ENCODE peak calls at places on chromosomes 11 and 22, in four cellular contexts. One of them, this sample, is unnamed.

GRCh38 chr11:126411971-126412381 is 56.5 kb downstream of the ST3GAL4 start:
- DNase-seq in HCEC 1CT: no peak
- DNase-seq in NAMALWA: no peak
- DNase-seq in fibroblast of pulmonary artery: peak; percentile 41
- DNase-seq in this sample: no peak

GRCh38 chr11:95076416-95076815 is 9.7 kb downstream of the SRSF8 start:
- DNase-seq in NAMALWA: no peak
- DNase-seq in fibroblast of pulmonary artery: peak; percentile 97
- DNase-seq in HCEC 1CT: peak; percentile 89
- DNase-seq in this sample: no peak

GRCh38 chr22:23245045-23245798 is 64.9 kb downstream of the BCR start:
- DNase-seq in HCEC 1CT: peak; percentile 86
- DNase-seq in NAMALWA: no peak
- DNase-seq in fibroblast of pulmonary artery: no peak
- DNase-seq in this sample: peak; percentile 69

GRCh38 chr22:19109198-19110063 is 12.8 kb downstream of the DGCR2 start:
- DNase-seq in fibroblast of pulmonary artery: peak; percentile 90
- DNase-seq in HCEC 1CT: peak; percentile 44
- DNase-seq in NAMALWA: peak; percentile 77
- DNase-seq in this sample: no peak

GRCh38 chr22:24810043-24810749 is 4.2 kb downstream of the SGSM1 start:
- DNase-seq in fibroblast of pulmonary artery: peak; percentile 18
- DNase-seq in HCEC 1CT: no peak
- DNase-seq in NAMALWA: no peak
- DNase-seq in this sample: no peak

GRCh38 chr22:36933629-36934028 is 20.2 kb downstream of the CSF2RB start:
- DNase-seq in NAMALWA: no peak
- DNase-seq in fibroblast of pulmonary artery: no peak
- DNase-seq in HCEC 1CT: no peak
- DNase-seq in this sample: no peak

GRCh38 chr11:46050065-46050464 is 71.2 kb downstream of the PHF21A start:
- DNase-seq in HCEC 1CT: peak; percentile 69
- DNase-seq in fibroblast of pulmonary artery: peak; percentile 86
- DNase-seq in NAMALWA: no peak
- DNase-seq in this sample: peak; percentile 37

GRCh38 chr11:1734571-1735081 is 15.8 kb downstream of the IFITM10 start:
- DNase-seq in HCEC 1CT: no peak
- DNase-seq in fibroblast of pulmonary artery: no peak
- DNase-seq in NAMALWA: no peak
- DNase-seq in this sample: no peak

GRCh38 chr11:105202844-105203548 is 63.4 kb upstream of the CARD18 start:
- DNase-seq in HCEC 1CT: peak; percentile 17
- DNase-seq in NAMALWA: no peak
- DNase-seq in fibroblast of pulmonary artery: peak; percentile 15
- DNase-seq in this sample: no peak

GRCh38 chr11:113147249-113147648 is 167.1 kb upstream of the TTC12 start:
- DNase-seq in HCEC 1CT: no peak
- DNase-seq in fibroblast of pulmonary artery: no peak
- DNase-seq in NAMALWA: no peak
- DNase-seq in this sample: no peak

GRCh38 chr11:30149998-30150397 is 80.8 kb upstream of the FSHB start:
- DNase-seq in NAMALWA: no peak
- DNase-seq in fibroblast of pulmonary artery: no peak
- DNase-seq in HCEC 1CT: no peak
- DNase-seq in this sample: no peak

GRCh38 chr11:10455637-10456487 is 798 bp downstream of the AMPD3 start:
- DNase-seq in NAMALWA: peak; percentile 91
- DNase-seq in fibroblast of pulmonary artery: peak; percentile 63
- DNase-seq in HCEC 1CT: peak; percentile 81
- DNase-seq in this sample: peak; percentile 97

GRCh38 chr11:46564459-46564858 is 29.4 kb downstream of the AMBRA1 start:
- DNase-seq in NAMALWA: no peak
- DNase-seq in fibroblast of pulmonary artery: no peak
- DNase-seq in HCEC 1CT: peak; percentile 73
- DNase-seq in this sample: peak; percentile 30

GRCh38 chr11:15113381-15113780 is 1.3 kb upstream of the INSC start:
- DNase-seq in HCEC 1CT: no peak
- DNase-seq in fibroblast of pulmonary artery: no peak
- DNase-seq in NAMALWA: peak; percentile 78
- DNase-seq in this sample: no peak

GRCh38 chr11:67248653-67249052 is 17.6 kb upstream of the GRK2 start:
- DNase-seq in fibroblast of pulmonary artery: no peak
- DNase-seq in HCEC 1CT: peak; percentile 23
- DNase-seq in NAMALWA: no peak
- DNase-seq in this sample: no peak

GRCh38 chr11:45856044-45856468 is 8.8 kb downstream of the CRY2 start:
- DNase-seq in NAMALWA: no peak
- DNase-seq in fibroblast of pulmonary artery: no peak
- DNase-seq in HCEC 1CT: no peak
- DNase-seq in this sample: no peak

GRCh38 chr11:45335434-45335833 is 49.3 kb upstream of the SYT13 start:
- DNase-seq in HCEC 1CT: no peak
- DNase-seq in NAMALWA: no peak
- DNase-seq in fibroblast of pulmonary artery: no peak
- DNase-seq in this sample: no peak

GRCh38 chr11:128707671-128708070 is 13.8 kb downstream of the FLI1 start:
- DNase-seq in HCEC 1CT: peak; percentile 69
- DNase-seq in fibroblast of pulmonary artery: peak; percentile 60
- DNase-seq in NAMALWA: no peak
- DNase-seq in this sample: no peak

GRCh38 chr11:14300661-14301304 is 58.2 kb downstream of the RRAS2 start:
- DNase-seq in NAMALWA: peak; percentile 82
- DNase-seq in HCEC 1CT: peak; percentile 78
- DNase-seq in fibroblast of pulmonary artery: peak; percentile 89
- DNase-seq in this sample: peak; percentile 39

GRCh38 chr11:88704505-88704904 is 361.3 kb downstream of the GRM5 start:
- DNase-seq in NAMALWA: no peak
- DNase-seq in fibroblast of pulmonary artery: peak; percentile 27
- DNase-seq in HCEC 1CT: no peak
- DNase-seq in this sample: no peak

GRCh38 chr11:101862410-101863233 is 52.2 kb upstream of the CEP126 start:
- DNase-seq in fibroblast of pulmonary artery: peak; percentile 81
- DNase-seq in HCEC 1CT: peak; percentile 83
- DNase-seq in NAMALWA: peak; percentile 53
- DNase-seq in this sample: no peak

GRCh38 chr11:83257638-83258229 is 28.4 kb downstream of the CCDC90B start:
- DNase-seq in HCEC 1CT: peak; percentile 94
- DNase-seq in fibroblast of pulmonary artery: peak; percentile 80
- DNase-seq in NAMALWA: no peak
- DNase-seq in this sample: peak; percentile 68

GRCh38 chr22:44930711-44931035 is 79.1 kb downstream of the PHF21B start:
- DNase-seq in fibroblast of pulmonary artery: no peak
- DNase-seq in HCEC 1CT: no peak
- DNase-seq in NAMALWA: no peak
- DNase-seq in this sample: no peak

GRCh38 chr22:27962268-27963191 is 43.5 kb upstream of the PITPNB start:
- DNase-seq in fibroblast of pulmonary artery: peak; percentile 18
- DNase-seq in HCEC 1CT: no peak
- DNase-seq in NAMALWA: no peak
- DNase-seq in this sample: no peak

GRCh38 chr11:85875505-85875904 is 20.3 kb downstream of the CCDC83 start:
- DNase-seq in HCEC 1CT: peak; percentile 81
- DNase-seq in NAMALWA: no peak
- DNase-seq in fibroblast of pulmonary artery: peak; percentile 50
- DNase-seq in this sample: no peak

GRCh38 chr11:19345519-19345847 is 104.7 kb upstream of the E2F8 start:
- DNase-seq in HCEC 1CT: peak; percentile 56
- DNase-seq in NAMALWA: no peak
- DNase-seq in fibroblast of pulmonary artery: peak; percentile 31
- DNase-seq in this sample: no peak

GRCh38 chr11:61111786-61112517 is 9.7 kb downstream of the CD5 start:
- DNase-seq in fibroblast of pulmonary artery: no peak
- DNase-seq in HCEC 1CT: no peak
- DNase-seq in NAMALWA: no peak
- DNase-seq in this sample: no peak

GRCh38 chr11:18599739-18600230 is at the start of gene MISFA:
- DNase-seq in NAMALWA: no peak
- DNase-seq in fibroblast of pulmonary artery: no peak
- DNase-seq in HCEC 1CT: no peak
- DNase-seq in this sample: no peak

GRCh38 chr11:71153005-71153395 is 99.4 kb downstream of the SHANK2 start:
- DNase-seq in NAMALWA: no peak
- DNase-seq in HCEC 1CT: no peak
- DNase-seq in fibroblast of pulmonary artery: no peak
- DNase-seq in this sample: no peak

GRCh38 chr11:29093416-29093815 is 923.4 kb downstream of the KCNA4 start:
- DNase-seq in fibroblast of pulmonary artery: peak; percentile 63
- DNase-seq in HCEC 1CT: peak; percentile 78
- DNase-seq in NAMALWA: no peak
- DNase-seq in this sample: peak; percentile 2

GRCh38 chr11:64141081-64141783 is 24.7 kb downstream of the MACROD1 start:
- DNase-seq in NAMALWA: no peak
- DNase-seq in HCEC 1CT: no peak
- DNase-seq in fibroblast of pulmonary artery: no peak
- DNase-seq in this sample: no peak

GRCh38 chr22:30830907-30831306 is 136.2 kb downstream of the OSBP2 start:
- DNase-seq in NAMALWA: no peak
- DNase-seq in fibroblast of pulmonary artery: peak; percentile 96
- DNase-seq in HCEC 1CT: peak; percentile 94
- DNase-seq in this sample: peak; percentile 30

This sample was measured in H54.